ENCODE peak calls at places on chromosomes 13 and 19, in five cellular contexts. H, O, F, N and D are unnamed samples.
A peak's percentile ranks its signal among the peaks of the same experiment; 100 is the strongest.

GRCh38 chr19:33426621-33427475 is 53.3 kb downstream of the CEBPG start:
- DNase-seq in H (no peak), O (no peak), F (no peak), N (no peak), D (no peak)

GRCh38 chr13:26601669-26602068 is 44.2 kb downstream of the WASF3 start:
- DNase-seq in H (peak; percentile 61), O (no peak), F (no peak), N (no peak), D (no peak)

GRCh38 chr19:7829162-7829520 is 877 bp upstream of the EVI5L start:
- DNase-seq in H (no peak), O (no peak), F (no peak), N (no peak), D (no peak)

GRCh38 chr19:39531834-39532232 is 819 bp downstream of the EID2B start:
- DNase-seq in H (no peak), O (no peak), F (no peak), N (no peak), D (no peak)

GRCh38 chr19:33437351-33438015 is 64.0 kb downstream of the CEBPG start:
- DNase-seq in H (no peak), O (no peak), F (no peak), N (no peak), D (no peak)

GRCh38 chr13:95099541-95099940 is 201.7 kb downstream of the ABCC4 start:
- DNase-seq in H (no peak), O (no peak), F (peak; percentile 41), N (no peak), D (no peak)

GRCh38 chr13:44764334-44764733 is 188.2 kb upstream of the TSC22D1 start:
- DNase-seq in H (no peak), O (no peak), F (no peak), N (no peak), D (peak; percentile 24)

GRCh38 chr19:13692096-13692495 is 72.2 kb upstream of the MRI1 start:
- DNase-seq in H (peak; percentile 67), O (no peak), F (no peak), N (no peak), D (no peak)

GRCh38 chr19:17681505-17682125 is 6.5 kb downstream of the UNC13A start:
- DNase-seq in H (peak; percentile 78), O (no peak), F (no peak), N (peak; percentile 55), D (no peak)

GRCh38 chr19:44356383-44357111 is at the start of gene ZNF112:
- DNase-seq in H (peak; percentile 86), O (peak; percentile 85), F (peak; percentile 59), N (peak; percentile 78), D (peak; percentile 95)

GRCh38 chr13:30585748-30586262 is 31.9 kb upstream of the USPL1 start:
- DNase-seq in H (no peak), O (no peak), F (no peak), N (no peak), D (no peak)

GRCh38 chr19:13267889-13268288 is 117.7 kb downstream of the IER2 start:
- DNase-seq in H (no peak), O (no peak), F (no peak), N (no peak), D (no peak)

GRCh38 chr13:46665630-46666482 is 112.9 kb downstream of the LRCH1 start:
- DNase-seq in H (no peak), O (no peak), F (no peak), N (no peak), D (no peak)